ENCODE peak calls at places on chromosomes 13 and 19, in seven cellular contexts. One of them, this sample, is unnamed.

GRCh38 chr13:39676315-39676876 is 20.9 kb downstream of the COG6 start:
- DNase-seq in HCT116: peak
- DNase-seq in SK-N-SH: peak
- DNase-seq in H1: no peak
- DNase-seq in K562: no peak
- DNase-seq in GM12878: no peak
- DNase-seq in HepG2: peak
- DNase-seq in this sample: peak

GRCh38 chr13:107057028-107057427 is 489.1 kb upstream of the ARGLU1 start:
- DNase-seq in HCT116: no peak
- DNase-seq in SK-N-SH: no peak
- DNase-seq in H1: no peak
- DNase-seq in K562: no peak
- DNase-seq in GM12878: no peak
- DNase-seq in HepG2: peak
- DNase-seq in this sample: no peak

GRCh38 chr13:110503037-110503901 is 58.3 kb downstream of the RAB20 start:
- DNase-seq in HCT116: no peak
- DNase-seq in SK-N-SH: no peak
- DNase-seq in H1: no peak
- DNase-seq in K562: peak
- DNase-seq in GM12878: no peak
- DNase-seq in HepG2: no peak
- DNase-seq in this sample: no peak

GRCh38 chr19:47729799-47730520 is 15.4 kb upstream of the NOP53 start:
- DNase-seq in HCT116: no peak
- DNase-seq in SK-N-SH: peak
- DNase-seq in H1: peak
- DNase-seq in K562: peak
- DNase-seq in GM12878: no peak
- DNase-seq in HepG2: peak
- DNase-seq in this sample: peak

GRCh38 chr19:22619932-22620331 is 14.2 kb upstream of the ZNF492 start:
- DNase-seq in HCT116: no peak
- DNase-seq in SK-N-SH: no peak
- DNase-seq in H1: no peak
- DNase-seq in K562: no peak
- DNase-seq in GM12878: no peak
- DNase-seq in HepG2: no peak
- DNase-seq in this sample: no peak

GRCh38 chr13:41040584-41041334 is 20.6 kb upstream of the WBP4 start:
- DNase-seq in HCT116: no peak
- DNase-seq in SK-N-SH: no peak
- DNase-seq in H1: no peak
- DNase-seq in K562: no peak
- DNase-seq in GM12878: no peak
- DNase-seq in HepG2: no peak
- DNase-seq in this sample: no peak

GRCh38 chr19:31515931-31516330 is 166.7 kb upstream of the TSHZ3 start:
- DNase-seq in HCT116: no peak
- DNase-seq in SK-N-SH: no peak
- DNase-seq in H1: peak
- DNase-seq in K562: no peak
- DNase-seq in GM12878: no peak
- DNase-seq in HepG2: no peak
- DNase-seq in this sample: no peak

GRCh38 chr13:42656136-42656535 is 82.2 kb downstream of the TNFSF11 start:
- DNase-seq in HCT116: no peak
- DNase-seq in SK-N-SH: no peak
- DNase-seq in H1: no peak
- DNase-seq in K562: no peak
- DNase-seq in GM12878: no peak
- DNase-seq in HepG2: no peak
- DNase-seq in this sample: no peak

GRCh38 chr13:44079413-44080205 is 199.9 kb downstream of the LACC1 start:
- DNase-seq in HCT116: no peak
- DNase-seq in SK-N-SH: no peak
- DNase-seq in H1: no peak
- DNase-seq in K562: no peak
- DNase-seq in GM12878: no peak
- DNase-seq in HepG2: no peak
- DNase-seq in this sample: no peak

GRCh38 chr13:102721800-102722231 is 27.0 kb upstream of the METTL21C start:
- DNase-seq in HCT116: no peak
- DNase-seq in SK-N-SH: no peak
- DNase-seq in H1: no peak
- DNase-seq in K562: no peak
- DNase-seq in GM12878: no peak
- DNase-seq in HepG2: no peak
- DNase-seq in this sample: no peak

GRCh38 chr13:73060251-73061160 is 1.7 kb downstream of the KLF5 start:
- DNase-seq in HCT116: no peak
- DNase-seq in SK-N-SH: peak
- DNase-seq in H1: no peak
- DNase-seq in K562: no peak
- DNase-seq in GM12878: no peak
- DNase-seq in HepG2: no peak
- DNase-seq in this sample: peak

GRCh38 chr19:38713227-38713649 is 31.0 kb downstream of the CAPN12 start:
- DNase-seq in HCT116: no peak
- DNase-seq in SK-N-SH: no peak
- DNase-seq in H1: no peak
- DNase-seq in K562: no peak
- DNase-seq in GM12878: no peak
- DNase-seq in HepG2: no peak
- DNase-seq in this sample: no peak

GRCh38 chr19:51660975-51661600 is 14.5 kb upstream of the SIGLEC14 start:
- DNase-seq in HCT116: peak
- DNase-seq in SK-N-SH: peak
- DNase-seq in H1: peak
- DNase-seq in K562: peak
- DNase-seq in GM12878: no peak
- DNase-seq in HepG2: peak
- DNase-seq in this sample: peak

DNA sequence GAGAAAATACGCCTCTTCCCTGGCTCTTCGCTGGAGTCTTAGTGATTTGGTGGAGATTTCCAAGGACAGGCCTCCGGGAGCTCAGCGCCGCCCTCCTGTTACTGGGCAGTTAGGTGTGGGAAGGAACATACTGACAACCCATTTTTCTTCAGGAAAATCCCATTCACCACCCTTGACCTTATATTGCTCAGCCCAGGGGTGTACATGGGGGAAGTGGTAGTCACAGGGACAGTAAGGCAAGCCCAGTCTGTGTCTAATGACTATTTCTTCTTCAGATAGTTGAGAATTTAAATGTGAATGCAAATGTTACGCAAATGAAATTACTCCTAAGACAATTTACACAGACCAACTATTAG is 119.4 kb downstream of the UQCRFS1 start:
- DNase-seq in HCT116: no peak
- DNase-seq in SK-N-SH: no peak
- DNase-seq in H1: no peak
- DNase-seq in K562: no peak
- DNase-seq in GM12878: no peak
- DNase-seq in HepG2: no peak
- DNase-seq in this sample: no peak
- TF ChIP-seq JUND in HCT116: no peak
- TF ChIP-seq JUND in SK-N-SH: no peak
- TF ChIP-seq JUND in H1: no peak
- TF ChIP-seq JUND in K562: no peak
- TF ChIP-seq JUND in GM12878: no peak
- TF ChIP-seq JUND in HepG2: no peak
- TF ChIP-seq JUND in this sample: no peak

GRCh38 chr13:95099541-95099940 is 201.7 kb downstream of the ABCC4 start:
- DNase-seq in HCT116: no peak
- DNase-seq in SK-N-SH: no peak
- DNase-seq in H1: no peak
- DNase-seq in K562: no peak
- DNase-seq in GM12878: no peak
- DNase-seq in HepG2: peak
- DNase-seq in this sample: no peak

GRCh38 chr13:95100525-95101121 is 200.6 kb downstream of the ABCC4 start:
- DNase-seq in HCT116: no peak
- DNase-seq in SK-N-SH: no peak
- DNase-seq in H1: no peak
- DNase-seq in K562: no peak
- DNase-seq in GM12878: peak
- DNase-seq in HepG2: peak
- DNase-seq in this sample: no peak

GRCh38 chr13:95098916-95099315 is 202.3 kb downstream of the ABCC4 start:
- DNase-seq in HCT116: no peak
- DNase-seq in SK-N-SH: no peak
- DNase-seq in H1: no peak
- DNase-seq in K562: no peak
- DNase-seq in GM12878: no peak
- DNase-seq in HepG2: no peak
- DNase-seq in this sample: no peak
- TF ChIP-seq JUND in HCT116: no peak
- TF ChIP-seq JUND in SK-N-SH: no peak
- TF ChIP-seq JUND in H1: no peak
- TF ChIP-seq JUND in K562: no peak
- TF ChIP-seq JUND in GM12878: no peak
- TF ChIP-seq JUND in HepG2: no peak
- TF ChIP-seq JUND in this sample: no peak

DNA sequence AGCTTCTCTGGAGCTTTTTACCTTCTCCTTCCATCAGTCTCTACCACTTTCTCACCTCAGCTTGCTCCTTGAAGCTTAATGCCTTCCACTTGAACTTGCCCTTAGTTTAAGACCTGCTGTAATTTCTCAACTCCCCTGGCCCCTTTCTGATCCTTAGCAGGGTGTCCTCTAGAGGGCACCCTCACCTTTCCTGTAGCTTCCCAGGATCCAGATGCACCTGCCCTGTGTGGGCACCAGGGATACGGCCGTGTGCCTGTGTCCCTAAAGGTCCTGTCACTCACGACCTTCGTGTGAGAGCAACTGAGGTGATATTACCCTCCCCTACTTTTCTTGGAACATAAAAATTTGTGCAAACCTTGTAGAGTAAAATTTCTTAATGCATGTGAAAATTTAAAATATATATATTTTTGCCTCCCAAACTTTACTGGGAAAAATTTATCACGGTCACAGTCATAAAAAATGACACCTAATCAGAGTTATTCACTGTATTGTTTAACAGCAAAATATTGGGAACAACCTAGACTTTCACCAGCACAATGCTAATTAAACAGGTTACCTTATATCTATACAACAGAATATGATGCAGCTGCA is 46.4 kb downstream of the PSG3 start:
- DNase-seq in HCT116: peak
- DNase-seq in SK-N-SH: peak
- DNase-seq in H1: no peak
- DNase-seq in K562: peak
- DNase-seq in GM12878: no peak
- DNase-seq in HepG2: peak
- DNase-seq in this sample: peak
- TF ChIP-seq JUND in HCT116: no peak
- TF ChIP-seq JUND in SK-N-SH: no peak
- TF ChIP-seq JUND in H1: no peak
- TF ChIP-seq JUND in K562: no peak
- TF ChIP-seq JUND in GM12878: no peak
- TF ChIP-seq JUND in HepG2: no peak
- TF ChIP-seq JUND in this sample: no peak

GRCh38 chr19:3231288-3231687 is 6.8 kb downstream of the CELF5 start:
- DNase-seq in HCT116: no peak
- DNase-seq in SK-N-SH: no peak
- DNase-seq in H1: no peak
- DNase-seq in K562: no peak
- DNase-seq in GM12878: no peak
- DNase-seq in HepG2: no peak
- DNase-seq in this sample: no peak

GRCh38 chr19:3233831-3234230 is 9.4 kb downstream of the CELF5 start:
- DNase-seq in HCT116: no peak
- DNase-seq in SK-N-SH: no peak
- DNase-seq in H1: no peak
- DNase-seq in K562: no peak
- DNase-seq in GM12878: no peak
- DNase-seq in HepG2: no peak
- DNase-seq in this sample: no peak

GRCh38 chr19:3229888-3230496 is 5.5 kb downstream of the CELF5 start:
- DNase-seq in HCT116: no peak
- DNase-seq in SK-N-SH: no peak
- DNase-seq in H1: no peak
- DNase-seq in K562: no peak
- DNase-seq in GM12878: no peak
- DNase-seq in HepG2: no peak
- DNase-seq in this sample: no peak

GRCh38 chr19:3234800-3235199 is 10.3 kb downstream of the CELF5 start:
- DNase-seq in HCT116: no peak
- DNase-seq in SK-N-SH: peak
- DNase-seq in H1: peak
- DNase-seq in K562: peak
- DNase-seq in GM12878: no peak
- DNase-seq in HepG2: no peak
- DNase-seq in this sample: no peak

GRCh38 chr19:3233116-3233515 is 8.7 kb downstream of the CELF5 start:
- DNase-seq in HCT116: no peak
- DNase-seq in SK-N-SH: no peak
- DNase-seq in H1: no peak
- DNase-seq in K562: no peak
- DNase-seq in GM12878: no peak
- DNase-seq in HepG2: no peak
- DNase-seq in this sample: no peak
- TF ChIP-seq JUND in HCT116: no peak
- TF ChIP-seq JUND in SK-N-SH: no peak
- TF ChIP-seq JUND in H1: no peak
- TF ChIP-seq JUND in K562: no peak
- TF ChIP-seq JUND in GM12878: no peak
- TF ChIP-seq JUND in HepG2: no peak
- TF ChIP-seq JUND in this sample: no peak

DNA sequence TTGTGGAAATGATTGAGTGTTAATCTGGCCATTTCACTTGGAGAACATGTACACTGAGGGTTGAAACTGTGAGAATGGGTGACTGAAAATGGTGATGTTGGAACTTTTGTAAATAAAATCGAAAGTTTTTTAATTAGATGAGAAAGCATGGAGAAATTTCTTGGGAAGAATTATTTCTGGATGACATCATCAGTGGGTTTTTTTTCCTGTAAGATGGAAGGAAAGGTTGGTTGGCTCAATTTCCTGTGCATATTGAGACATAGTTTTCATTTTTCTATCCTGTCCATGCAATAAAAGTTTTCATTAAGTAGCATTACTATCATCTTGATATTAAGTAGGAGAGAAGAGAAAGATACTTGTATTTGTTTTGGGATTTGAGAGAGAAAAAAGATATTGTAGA is 120.6 kb upstream of the HTR2A start:
- DNase-seq in HCT116: no peak
- DNase-seq in SK-N-SH: no peak
- DNase-seq in H1: no peak
- DNase-seq in K562: no peak
- DNase-seq in GM12878: no peak
- DNase-seq in HepG2: no peak
- DNase-seq in this sample: no peak
- TF ChIP-seq JUND in HCT116: no peak
- TF ChIP-seq JUND in SK-N-SH: no peak
- TF ChIP-seq JUND in H1: no peak
- TF ChIP-seq JUND in K562: no peak
- TF ChIP-seq JUND in GM12878: no peak
- TF ChIP-seq JUND in HepG2: no peak
- TF ChIP-seq JUND in this sample: no peak